ENCODE peak calls at places on chromosome 7, in four cellular contexts. S, E, G and R are unnamed samples.

GRCh38 chr7:95396136-95397032 is at the start of gene PON3:
- DNase-seq in S (peak; percentile 32), E (no peak), G (no peak), R (no peak)

GRCh38 chr7:24936121-24936824 is 43.7 kb downstream of the OSBPL3 start:
- DNase-seq in S (no peak), E (no peak), G (peak; percentile 62), R (no peak)

GRCh38 chr7:140719711-140720110 is 23.2 kb downstream of the NDUFB2 start:
- DNase-seq in S (peak; percentile 5), E (no peak), G (peak; percentile 56), R (no peak)

GRCh38 chr7:128732521-128733277 is 6.5 kb upstream of the CALU start:
- DNase-seq in S (no peak), E (no peak), G (no peak), R (no peak)

GRCh38 chr7:13036256-13036765 is 348.9 kb downstream of the ARL4A start:
- DNase-seq in S (peak; percentile 13), E (no peak), G (peak; percentile 62), R (no peak)

GRCh38 chr7:373818-374705 is 84.1 kb downstream of the FOXL3 start:
- DNase-seq in S (no peak), E (peak; percentile 44), G (no peak), R (no peak)

GRCh38 chr7:82985144-82985802 is 177.4 kb downstream of the PCLO start:
- DNase-seq in S (peak; percentile 70), E (no peak), G (no peak), R (no peak)

GRCh38 chr7:81175291-81175942 is 256.6 kb upstream of the SEMA3C start:
- DNase-seq in S (peak; percentile 56), E (no peak), G (no peak), R (no peak)

GRCh38 chr7:143381427-143382125 is 431 bp downstream of the ZYX start:
- DNase-seq in S (no peak), E (peak; percentile 92), G (peak; percentile 79), R (no peak)

GRCh38 chr7:155598810-155599210 is 45.7 kb upstream of the RBM33 start:
- DNase-seq in S (peak; percentile 49), E (peak; percentile 78), G (peak; percentile 59), R (peak; percentile 60)
- TF ChIP-seq CTCF in S (peak; percentile 89), E (peak; percentile 92), G (peak; percentile 93), R (peak; percentile 94)

GRCh38 chr7:158495780-158496179 is 91.8 kb downstream of the PTPRN2 start:
- DNase-seq in S (peak; percentile 3), E (no peak), G (no peak), R (no peak)
- TF ChIP-seq CTCF in S (no peak), E (no peak), G (no peak), R (no peak)

GRCh38 chr7:134004829-134005505 is 122.2 kb upstream of the LRGUK start:
- DNase-seq in S (no peak), E (no peak), G (no peak), R (no peak)
- TF ChIP-seq CTCF in S (no peak), E (no peak), G (no peak), R (no peak)

DNA sequence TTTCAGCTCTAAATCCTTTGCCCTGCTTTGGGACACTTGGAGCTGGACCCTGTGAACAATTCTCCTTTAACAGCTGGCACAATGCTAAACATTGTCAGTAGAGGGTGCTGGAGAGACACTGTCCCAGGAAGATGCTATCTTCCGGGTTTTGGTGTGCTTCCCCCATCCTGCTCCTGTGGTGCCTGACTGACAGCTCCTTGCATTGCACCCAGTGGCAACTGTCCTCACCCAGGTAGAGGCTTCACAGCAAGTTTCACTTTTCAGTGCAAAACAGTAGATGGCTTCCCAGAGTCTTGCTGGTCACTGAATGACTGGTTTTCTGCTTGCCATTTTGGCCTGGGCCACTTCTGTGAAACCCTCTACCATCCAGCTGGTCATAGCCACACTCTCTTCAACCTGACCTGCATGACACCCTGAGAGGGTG is 77.3 kb downstream of the CDC14C start:
- DNase-seq in S (peak; percentile 33), E (no peak), G (no peak), R (no peak)
- TF ChIP-seq CTCF in S (peak; percentile 56), E (no peak), G (peak; percentile 11), R (peak; percentile 55)

GRCh38 chr7:38451840-38452239 is 178.4 kb upstream of the TARP start:
- DNase-seq in S (peak; percentile 59), E (no peak), G (peak; percentile 62), R (no peak)
- TF ChIP-seq CTCF in S (peak; percentile 34), E (no peak), G (peak; percentile 53), R (no peak)

DNA sequence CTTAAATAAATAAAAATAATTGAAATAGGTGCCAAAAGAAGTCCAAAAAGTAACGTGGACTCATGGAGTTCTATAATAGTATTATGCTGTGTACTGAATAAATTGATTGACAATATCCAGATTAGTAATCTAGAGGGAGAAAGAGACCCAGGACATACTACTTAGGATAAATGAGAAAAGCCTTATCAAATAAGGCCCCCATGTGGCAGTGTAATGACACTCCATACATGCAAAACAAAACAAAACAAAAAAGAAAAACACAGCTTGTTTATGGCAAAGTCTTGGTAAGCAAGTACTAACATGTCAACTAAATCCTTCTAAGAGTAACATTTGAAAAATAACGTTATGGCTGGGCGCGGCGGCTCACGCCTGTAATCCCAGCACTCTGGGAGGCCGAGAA is 3.6 kb upstream of the RUNDC3B start:
- DNase-seq in S (no peak), E (no peak), G (no peak), R (no peak)
- TF ChIP-seq CTCF in S (no peak), E (no peak), G (no peak), R (no peak)

GRCh38 chr7:19122018-19122588 is 4.7 kb upstream of the TWIST1 start:
- DNase-seq in S (peak; percentile 46), E (no peak), G (peak; percentile 72), R (no peak)
- TF ChIP-seq CTCF in S (peak; percentile 62), E (peak; percentile 26), G (peak; percentile 92), R (peak; percentile 28)

DNA sequence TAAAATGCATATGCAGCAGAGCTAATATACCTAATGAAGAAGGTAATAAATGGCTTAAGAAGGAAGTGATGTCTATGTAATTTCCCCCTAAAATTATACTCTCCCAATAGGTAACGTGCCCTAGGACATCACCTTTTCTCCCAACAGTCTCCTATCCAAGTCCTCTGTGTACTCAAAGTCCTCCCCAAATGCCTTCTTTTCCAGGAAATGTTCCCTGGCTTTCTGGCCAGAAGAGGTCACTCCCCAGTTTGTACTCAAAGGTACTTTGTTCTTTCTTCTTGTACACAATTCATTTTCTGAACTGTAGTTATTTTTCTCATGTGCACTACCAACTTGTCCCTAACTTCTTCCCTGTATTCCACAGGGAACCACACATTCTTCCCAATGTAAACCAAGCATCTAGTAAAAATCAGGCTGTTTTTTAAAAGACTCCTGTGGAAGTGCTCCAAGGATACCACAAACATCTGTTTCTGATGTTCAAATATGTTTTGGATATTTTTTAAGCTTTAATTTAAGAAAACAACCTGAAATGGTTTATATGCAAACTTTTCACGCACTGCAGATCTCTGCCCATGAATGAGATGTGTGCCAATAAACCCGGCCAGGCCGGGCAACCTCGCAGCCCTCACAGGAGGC is 262.3 kb upstream of the KLF14 start:
- DNase-seq in S (no peak), E (no peak), G (no peak), R (no peak)
- TF ChIP-seq CTCF in S (no peak), E (no peak), G (no peak), R (no peak)